ENCODE peak calls at places on chromosomes 4 and X, in four cellular contexts. A is choroid plexus epithelial cell, J is ovary, S is cardiac muscle cell. G is an unnamed sample.

GRCh38 chr4:94641702-94642560 is 115.8 kb upstream of the BMPR1B start:
- DNase-seq in J (no peak), S (peak), A (peak), G (no peak)

GRCh38 chr4:159290321-159291030 is 187.6 kb downstream of the RAPGEF2 start:
- DNase-seq in S (no peak), J (no peak), A (peak), G (no peak)

GRCh38 chr4:2245787-2246275 is 3.9 kb upstream of the HAUS3 start:
- DNase-seq in S (no peak), J (no peak), A (no peak), G (no peak)

GRCh38 chr4:139986621-139987510 is 167.1 kb downstream of the MAML3 start:
- DNase-seq in J (no peak), S (peak), A (peak), G (no peak)

GRCh38 chr4:176185068-176185467 is 10.3 kb downstream of the SPATA4 start:
- DNase-seq in A (peak), J (no peak), S (peak), G (no peak)

GRCh38 chrX:102651968-102652744 is 873 bp downstream of the GPRASP1 start:
- DNase-seq in A (peak), J (peak), S (peak), G (no peak)

GRCh38 chrX:24415921-24416320 is 49.2 kb upstream of the PDK3 start:
- DNase-seq in J (no peak), A (no peak), S (no peak), G (no peak)

GRCh38 chr4:165095291-165095690 is 17.4 kb downstream of the TMEM192 start:
- DNase-seq in J (no peak), A (no peak), S (no peak), G (peak)

GRCh38 chrX:50812995-50813842 is 775 bp downstream of the SHROOM4 start:
- DNase-seq in J (peak), S (peak), A (peak), G (no peak)

GRCh38 chr4:1009647-1010521 is 1.5 kb upstream of the FGFRL1 start:
- DNase-seq in J (peak), A (peak), S (peak), G (no peak)

GRCh38 chrX:1487401-1487800 is 34.7 kb upstream of the ASMTL start:
- DNase-seq in S (no peak), J (no peak), A (no peak), G (no peak)

GRCh38 chr4:182969651-182970279 is 52.6 kb upstream of the DCTD start:
- DNase-seq in J (no peak), S (no peak), A (no peak), G (no peak)

GRCh38 chr4:139838811-139839210 is 173.2 kb downstream of the MGST2 start:
- DNase-seq in J (no peak), S (no peak), A (peak), G (no peak)

GRCh38 chr4:42865572-42866189 is 26.8 kb upstream of the GRXCR1 start:
- DNase-seq in A (peak), J (no peak), S (peak), G (no peak)

GRCh38 chrX:57929373-57929772 is 19.1 kb upstream of the ZXDA start:
- DNase-seq in J (no peak), S (peak), A (peak), G (no peak)

GRCh38 chrX:74492720-74493201 is 71.5 kb downstream of the SLC16A2 start:
- DNase-seq in J (no peak), A (no peak), S (peak), G (no peak)

GRCh38 chrX:23434356-23434884 is 99.8 kb downstream of the PTCHD1 start:
- DNase-seq in S (peak), A (peak), J (peak), G (no peak)

GRCh38 chr4:41432889-41433288 is 105.1 kb upstream of the LIMCH1 start:
- DNase-seq in J (no peak), A (peak), S (peak), G (no peak)

GRCh38 chrX:106752101-106752678 is 25.7 kb downstream of the RNF128 start:
- DNase-seq in A (peak), S (peak), J (no peak), G (no peak)
- TF ChIP-seq CTCF in A (peak), S (no peak), J (no peak), G (no peak)

GRCh38 chrX:72101597-72102037 is 30.1 kb downstream of the RTL5 start:
- DNase-seq in A (no peak), J (no peak), S (no peak), G (no peak)

GRCh38 chrX:72097081-72097480 is 34.6 kb downstream of the RTL5 start:
- DNase-seq in J (no peak), A (no peak), S (no peak), G (no peak)

GRCh38 chrX:72102760-72103159 is 29.0 kb downstream of the RTL5 start:
- DNase-seq in S (no peak), J (no peak), A (no peak), G (no peak)

GRCh38 chrX:72100051-72100755 is 31.5 kb downstream of the RTL5 start:
- DNase-seq in A (no peak), J (no peak), S (no peak), G (no peak)

DNA sequence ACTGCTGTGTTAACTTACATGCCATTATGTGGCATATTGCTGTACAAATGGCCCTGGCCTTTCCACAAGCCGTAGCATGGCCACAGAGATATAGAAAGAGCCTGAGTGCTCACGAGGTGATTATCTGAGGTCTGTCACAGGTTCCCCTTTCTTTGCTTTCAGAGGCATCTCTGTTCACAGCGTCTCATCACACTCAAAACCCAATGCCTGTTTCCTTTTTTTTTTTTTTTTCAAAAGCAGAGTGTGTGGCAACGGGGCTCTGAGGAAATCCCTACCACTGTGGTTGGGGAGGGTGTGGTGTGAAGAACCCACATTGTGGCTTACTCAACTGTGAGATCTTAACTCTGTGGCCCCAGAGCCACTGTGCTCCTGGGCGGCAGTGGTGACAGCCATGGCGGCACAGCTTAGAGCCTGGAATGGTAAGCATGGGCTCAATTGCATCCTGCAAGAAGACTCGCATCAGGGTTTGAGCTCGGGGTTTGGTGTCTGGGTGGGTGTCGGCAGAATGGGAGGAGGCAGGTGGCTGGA is 30.8 kb downstream of the RTL5 start:
- DNase-seq in S (no peak), J (no peak), A (no peak), G (no peak)
- H3K4me3 ChIP-seq in S (no peak), J (no peak), A (no peak), G (no peak)

GRCh38 chrX:16870095-16870860 is at the start of gene RBBP7:
- DNase-seq in S (peak), J (peak), A (peak), G (peak)
- TF ChIP-seq CTCF in S (no peak), J (no peak), A (no peak), G (no peak)

GRCh38 chrX:13700380-13700779 is 11.5 kb downstream of the RAB9A start:
- DNase-seq in A (no peak), J (no peak), S (no peak), G (no peak)

GRCh38 chrX:13698432-13698831 is 9.5 kb downstream of the RAB9A start:
- DNase-seq in A (no peak), S (no peak), J (no peak), G (no peak)

GRCh38 chrX:13697976-13698375 is 9.0 kb downstream of the RAB9A start:
- DNase-seq in S (no peak), A (no peak), J (no peak), G (no peak)

GRCh38 chrX:13697440-13697839 is 8.5 kb downstream of the RAB9A start:
- DNase-seq in J (no peak), A (no peak), S (no peak), G (no peak)

GRCh38 chrX:13699183-13699826 is 10.4 kb downstream of the RAB9A start:
- DNase-seq in J (no peak), A (peak), S (no peak), G (no peak)
- H3K4me3 ChIP-seq in J (no peak), A (no peak), S (no peak), G (no peak)

GRCh38 chr4:74042681-74043080 is 4.2 kb upstream of the CXCL3 start:
- DNase-seq in J (no peak), A (no peak), S (no peak), G (no peak)
- TF ChIP-seq CTCF in J (no peak), A (no peak), S (no peak), G (no peak)

DNA sequence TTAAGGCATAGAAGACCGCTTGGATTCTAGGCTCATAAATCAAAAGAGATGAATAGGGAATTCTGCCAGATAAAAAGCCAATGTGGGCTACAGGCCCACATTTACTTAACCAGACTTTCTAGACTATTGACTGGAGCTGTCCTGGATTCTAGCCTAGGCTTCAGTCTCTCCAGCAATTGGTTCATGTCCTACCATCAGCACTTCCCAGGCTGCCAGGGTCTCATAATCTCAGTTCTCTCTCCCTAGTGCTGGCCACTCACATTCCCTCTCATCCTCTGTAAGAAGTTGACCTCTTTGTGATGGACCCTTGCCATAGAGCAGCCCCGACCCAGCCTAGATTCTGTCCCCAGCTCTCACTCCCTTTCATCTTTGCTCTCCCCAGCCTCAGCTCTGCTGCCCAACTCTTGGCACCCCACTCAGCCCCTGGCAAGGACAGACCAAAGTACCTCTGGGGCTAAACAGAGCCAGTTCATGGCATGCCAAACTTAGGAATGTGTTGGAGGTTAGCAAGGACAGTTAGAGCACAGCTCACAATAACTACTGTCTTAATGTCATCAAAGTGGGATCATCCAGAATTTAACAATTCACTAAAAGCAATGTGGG is 396.2 kb downstream of the INPP4B start:
- DNase-seq in J (no peak), A (no peak), S (no peak), G (no peak)
- H3K4me3 ChIP-seq in J (no peak), A (no peak), S (no peak), G (no peak)

GRCh38 chr4:112813790-112814189 is 176.8 kb downstream of the LARP7 start:
- DNase-seq in A (peak), S (peak), J (no peak), G (no peak)

GRCh38 chr4:112823631-112824030 is 186.7 kb downstream of the LARP7 start:
- DNase-seq in S (no peak), J (no peak), A (no peak), G (no peak)

GRCh38 chr4:112819729-112820128 is 182.8 kb downstream of the LARP7 start:
- DNase-seq in S (no peak), J (no peak), A (no peak), G (no peak)

GRCh38 chr4:112823141-112823540 is 186.2 kb downstream of the LARP7 start:
- DNase-seq in J (no peak), A (no peak), S (no peak), G (no peak)

GRCh38 chr4:112817933-112818921 is 181.3 kb downstream of the LARP7 start:
- DNase-seq in A (peak), S (peak), J (peak), G (peak)
- TF ChIP-seq CTCF in A (no peak), S (no peak), J (no peak), G (no peak)

GRCh38 chr4:119664168-119664907 is 35.7 kb upstream of the PDE5A start:
- DNase-seq in A (peak), J (no peak), S (no peak), G (no peak)

GRCh38 chr4:119665718-119666117 is 37.1 kb upstream of the PDE5A start:
- DNase-seq in A (no peak), J (no peak), S (no peak), G (no peak)

GRCh38 chr4:119666653-119667091 is 38.1 kb upstream of the PDE5A start:
- DNase-seq in S (no peak), A (no peak), J (no peak), G (no peak)

GRCh38 chr4:119661231-119661630 is 32.6 kb upstream of the PDE5A start:
- DNase-seq in J (no peak), A (no peak), S (no peak), G (no peak)

GRCh38 chr4:119663160-119663788 is 34.7 kb upstream of the PDE5A start:
- DNase-seq in J (no peak), A (peak), S (no peak), G (no peak)
- H3K4me3 ChIP-seq in J (no peak), A (peak), S (no peak), G (peak)

DNA sequence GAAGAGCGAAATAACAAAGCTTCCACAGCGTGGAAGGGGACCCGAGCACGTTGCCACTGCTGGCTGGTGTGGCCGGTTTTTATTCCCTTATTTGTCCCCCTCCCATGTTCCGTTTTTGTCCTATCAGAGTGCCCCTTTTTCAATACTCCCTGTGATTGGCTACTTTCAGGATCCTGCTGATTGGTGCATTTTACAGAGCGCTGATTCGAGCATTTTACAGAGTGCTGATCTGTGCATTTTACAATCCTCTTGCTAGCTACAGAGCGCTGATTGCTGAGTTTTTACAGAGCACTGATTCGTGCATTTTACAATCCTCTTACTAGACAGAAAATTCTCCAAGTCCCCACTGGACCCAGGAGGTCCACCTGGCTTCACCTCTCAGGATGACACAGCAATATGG is 250.9 kb upstream of the EPHA5 start:
- DNase-seq in A (no peak), J (no peak), S (no peak), G (no peak)
- TF ChIP-seq CTCF in A (no peak), J (no peak), S (no peak), G (no peak)

G was measured in esophagus muscularis mucosa.